ENCODE peak calls at places on chromosome 20, in ten cellular contexts. G is CD8-positive, alpha-beta T cell; Y is heart right ventricle; N is Karpas-422; L is lower lobe of right lung; M is left ventricle myocardium inferior; C is bronchial epithelial cell; J is SJSA1; E is heart left ventricle; Z is neuronal stem cell. I is an unnamed sample.
A peak's percentile ranks its signal among the peaks of the same experiment; 100 is the strongest.

GRCh38 chr20:31674895-31675827 is 37.4 kb downstream of the COX4I2 start:
- DNase-seq in G (peak; percentile 50), Y (peak; percentile 81), N (peak; percentile 58), L (peak; percentile 83), M (peak; percentile 66), C (peak; percentile 82), J (peak; percentile 76), E (peak; percentile 75), Z (no peak), I (no peak)

GRCh38 chr20:56359212-56360132 is 698 bp downstream of the FAM210B start:
- DNase-seq in G (no peak), Y (peak; percentile 39), N (no peak), L (peak; percentile 71), M (peak; percentile 46), C (peak; percentile 75), J (peak; percentile 59), E (peak; percentile 49), Z (peak; percentile 27), I (peak; percentile 68)

GRCh38 chr20:2108987-2109386 is 7.4 kb downstream of the STK35 start:
- DNase-seq in G (no peak), Y (no peak), N (no peak), L (no peak), M (no peak), C (peak; percentile 90), J (peak; percentile 67), E (no peak), Z (no peak), I (no peak)

GRCh38 chr20:41141153-41141815 is 3.9 kb downstream of the PLCG1 start:
- DNase-seq in G (no peak), Y (peak; percentile 77), N (peak; percentile 61), L (no peak), M (peak; percentile 63), C (no peak), J (no peak), E (peak; percentile 69), Z (no peak), I (peak; percentile 51)

GRCh38 chr20:17872434-17872833 is 96.2 kb downstream of the SNX5 start:
- DNase-seq in G (no peak), Y (no peak), N (no peak), L (no peak), M (no peak), C (no peak), J (no peak), E (no peak), Z (no peak), I (no peak)

GRCh38 chr20:21395666-21396044 is 1.7 kb downstream of the NKX2-4 start:
- DNase-seq in G (no peak), Y (no peak), N (no peak), L (no peak), M (no peak), C (no peak), J (peak; percentile 45), E (no peak), Z (no peak), I (no peak)

GRCh38 chr20:52152921-52153320 is 38.7 kb downstream of the ZFP64 start:
- DNase-seq in G (no peak), Y (no peak), N (no peak), L (no peak), M (no peak), C (no peak), J (no peak), E (no peak), Z (no peak), I (no peak)

GRCh38 chr20:41570552-41570951 is 47.6 kb downstream of the CHD6 start:
- DNase-seq in G (no peak), Y (no peak), N (no peak), L (no peak), M (no peak), C (no peak), J (no peak), E (no peak), Z (no peak), I (no peak)

DNA sequence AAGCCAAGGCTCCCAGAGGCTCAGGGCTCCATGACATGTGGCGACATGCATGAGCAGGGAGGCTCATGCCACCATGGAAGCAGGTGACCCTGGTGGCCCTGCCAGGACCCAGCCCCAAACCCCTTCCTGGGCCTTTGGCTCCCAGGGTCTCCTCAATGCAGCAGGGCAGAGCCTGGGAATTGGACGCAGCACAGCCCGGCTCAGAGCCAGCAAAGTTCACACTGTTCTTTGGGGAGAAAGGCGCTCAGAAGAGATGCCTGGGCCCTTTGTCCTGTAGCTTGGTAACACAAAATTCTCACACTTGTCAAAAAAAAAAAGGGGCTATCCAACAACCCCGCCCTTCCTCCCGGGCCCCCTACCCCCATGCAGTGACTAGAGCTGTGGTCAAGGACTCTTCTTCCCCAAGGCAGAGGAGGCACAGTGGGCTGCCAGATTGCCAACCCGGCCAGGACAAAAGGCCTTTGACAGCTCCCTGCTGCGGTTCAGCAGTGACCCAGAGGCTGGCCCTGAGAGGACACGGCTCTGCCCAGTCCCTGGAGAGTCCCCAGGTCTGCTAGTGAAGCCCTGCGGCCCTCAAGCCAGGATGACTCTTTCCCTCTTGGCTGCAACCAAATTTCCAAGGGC is 2.0 kb downstream of the NKAIN4 start:
- DNase-seq in G (no peak), Y (no peak), N (no peak), L (no peak), M (no peak), C (no peak), J (no peak), E (no peak), Z (no peak), I (no peak)
- H3K27me3 ChIP-seq in G (peaks cover 11% of the 10 kb centered on the region), Y (peaks cover 80% of the 10 kb centered on the region), N (no peaks in the 10 kb centered on the region), L (peaks cover 74% of the 10 kb centered on the region), M (peaks cover 96% of the 10 kb centered on the region), C (peaks cover 18% of the 10 kb centered on the region), J (peaks cover 46% of the 10 kb centered on the region), E (peaks cover 75% of the 10 kb centered on the region), Z (no peaks in the 10 kb centered on the region), I (peaks cover 76% of the 10 kb centered on the region)

GRCh38 chr20:63292292-63292701 is 689 bp upstream of the COL20A1 start:
- DNase-seq in G (no peak), Y (no peak), N (no peak), L (no peak), M (no peak), C (no peak), J (no peak), E (no peak), Z (no peak), I (no peak)
- H3K27me3 ChIP-seq in G (no peaks in the 10 kb centered on the region), Y (peaks cover 32% of the 10 kb centered on the region), N (no peaks in the 10 kb centered on the region), L (peaks cover 27% of the 10 kb centered on the region), M (peaks cover 43% of the 10 kb centered on the region), C (peaks cover 9% of the 10 kb centered on the region), J (peaks cover 16% of the 10 kb centered on the region), E (peaks cover 31% of the 10 kb centered on the region), Z (no peaks in the 10 kb centered on the region), I (peaks cover 32% of the 10 kb centered on the region)

GRCh38 chr20:53194891-53195290 is 222.7 kb downstream of the TSHZ2 start:
- DNase-seq in G (no peak), Y (no peak), N (no peak), L (no peak), M (no peak), C (no peak), J (no peak), E (no peak), Z (no peak), I (peak; percentile 7)

GRCh38 chr20:53191957-53192356 is 219.8 kb downstream of the TSHZ2 start:
- DNase-seq in G (no peak), Y (no peak), N (no peak), L (no peak), M (no peak), C (no peak), J (no peak), E (no peak), Z (no peak), I (no peak)

GRCh38 chr20:53190225-53190624 is 218.1 kb downstream of the TSHZ2 start:
- DNase-seq in G (no peak), Y (no peak), N (no peak), L (no peak), M (no peak), C (no peak), J (no peak), E (no peak), Z (no peak), I (no peak)

GRCh38 chr20:53195882-53196610 is 223.9 kb downstream of the TSHZ2 start:
- DNase-seq in G (no peak), Y (no peak), N (peak; percentile 43), L (no peak), M (no peak), C (no peak), J (no peak), E (no peak), Z (no peak), I (no peak)

GRCh38 chr20:53194310-53194709 is 222.2 kb downstream of the TSHZ2 start:
- DNase-seq in G (no peak), Y (no peak), N (no peak), L (no peak), M (no peak), C (no peak), J (no peak), E (no peak), Z (no peak), I (no peak)
- H3K27me3 ChIP-seq in G (no peaks in the 10 kb centered on the region), Y (peaks cover 11% of the 10 kb centered on the region), N (no peaks in the 10 kb centered on the region), L (peaks cover 16% of the 10 kb centered on the region), M (peaks cover 10% of the 10 kb centered on the region), C (no peaks in the 10 kb centered on the region), J (no peaks in the 10 kb centered on the region), E (no peaks in the 10 kb centered on the region), Z (no peaks in the 10 kb centered on the region), I (no peaks in the 10 kb centered on the region)

GRCh38 chr20:717817-718216 is 42.2 kb upstream of the SCRT2 start:
- DNase-seq in G (no peak), Y (no peak), N (no peak), L (peak; percentile 55), M (no peak), C (no peak), J (no peak), E (no peak), Z (no peak), I (no peak)

GRCh38 chr20:710762-711120 is 35.1 kb upstream of the SCRT2 start:
- DNase-seq in G (no peak), Y (no peak), N (no peak), L (no peak), M (no peak), C (no peak), J (no peak), E (no peak), Z (no peak), I (no peak)

GRCh38 chr20:717271-717670 is 41.7 kb upstream of the SCRT2 start:
- DNase-seq in G (no peak), Y (no peak), N (no peak), L (no peak), M (no peak), C (no peak), J (no peak), E (no peak), Z (no peak), I (no peak)

GRCh38 chr20:711526-711925 is 35.9 kb upstream of the SCRT2 start:
- DNase-seq in G (no peak), Y (no peak), N (no peak), L (no peak), M (no peak), C (no peak), J (no peak), E (no peak), Z (no peak), I (no peak)

DNA sequence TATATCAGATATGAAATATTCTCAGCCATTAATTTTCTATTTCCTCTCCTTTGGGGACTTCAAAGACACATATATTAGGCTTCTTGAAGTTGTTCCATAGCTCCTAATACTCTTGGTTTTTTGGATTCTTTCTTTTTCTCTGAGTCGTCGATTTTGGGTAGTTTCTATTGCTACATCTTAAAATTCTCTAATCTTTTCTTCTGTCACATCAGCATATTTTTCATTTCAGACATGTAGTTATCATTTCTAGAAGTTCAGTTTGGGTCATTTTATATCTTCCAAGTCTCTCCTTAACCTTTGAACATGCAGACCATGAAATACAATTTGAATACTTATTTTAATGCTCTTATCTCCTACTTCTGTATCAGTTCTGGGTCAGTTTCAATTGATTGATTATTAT is 38.9 kb upstream of the SCRT2 start:
- DNase-seq in G (no peak), Y (no peak), N (no peak), L (no peak), M (no peak), C (no peak), J (no peak), E (no peak), Z (no peak), I (no peak)
- H3K27me3 ChIP-seq in G (no peaks in the 10 kb centered on the region), Y (peaks cover 32% of the 10 kb centered on the region), N (no peaks in the 10 kb centered on the region), L (peaks cover 26% of the 10 kb centered on the region), M (peaks cover 39% of the 10 kb centered on the region), C (peaks cover 8% of the 10 kb centered on the region), J (peaks cover 5% of the 10 kb centered on the region), E (peaks cover 3% of the 10 kb centered on the region), Z (no peaks in the 10 kb centered on the region), I (no peaks in the 10 kb centered on the region)